ENCODE peak calls at places on chromosome 18, in five cellular contexts. One of them, this sample, is unnamed.

GRCh38 chr18:23257686-23258565 is 122.6 kb downstream of the CABLES1 start:
- DNase-seq in cardiac muscle cell: peak
- DNase-seq in heart right ventricle: no peak
- DNase-seq in AG10803: peak
- DNase-seq in fibroblast of the aortic adventitia: peak
- DNase-seq in this sample: no peak

GRCh38 chr18:46916551-46917107 is 678 bp downstream of the PIAS2 start:
- DNase-seq in heart right ventricle: peak
- DNase-seq in cardiac muscle cell: peak
- DNase-seq in AG10803: peak
- DNase-seq in fibroblast of the aortic adventitia: peak
- DNase-seq in this sample: no peak

GRCh38 chr18:7566587-7567486 is at the start of gene PTPRM:
- DNase-seq in AG10803: peak
- DNase-seq in heart right ventricle: peak
- DNase-seq in cardiac muscle cell: peak
- DNase-seq in fibroblast of the aortic adventitia: peak
- DNase-seq in this sample: no peak

GRCh38 chr18:60936101-60936500 is 397.1 kb upstream of the CDH20 start:
- DNase-seq in fibroblast of the aortic adventitia: peak
- DNase-seq in AG10803: no peak
- DNase-seq in heart right ventricle: no peak
- DNase-seq in cardiac muscle cell: peak
- DNase-seq in this sample: no peak

GRCh38 chr18:12003894-12004293 is 22.6 kb downstream of the IMPA2 start:
- DNase-seq in cardiac muscle cell: no peak
- DNase-seq in AG10803: no peak
- DNase-seq in fibroblast of the aortic adventitia: no peak
- DNase-seq in heart right ventricle: peak
- DNase-seq in this sample: no peak

GRCh38 chr18:27763936-27764335 is 413.0 kb downstream of the CDH2 start:
- DNase-seq in heart right ventricle: no peak
- DNase-seq in fibroblast of the aortic adventitia: no peak
- DNase-seq in cardiac muscle cell: no peak
- DNase-seq in AG10803: no peak
- DNase-seq in this sample: no peak

GRCh38 chr18:12376034-12376717 is 851 bp downstream of the AFG3L2 start:
- DNase-seq in cardiac muscle cell: peak
- DNase-seq in fibroblast of the aortic adventitia: peak
- DNase-seq in heart right ventricle: peak
- DNase-seq in AG10803: no peak
- DNase-seq in this sample: no peak

GRCh38 chr18:24413148-24413547 is 13.3 kb upstream of the IMPACT start:
- DNase-seq in heart right ventricle: no peak
- DNase-seq in cardiac muscle cell: peak
- DNase-seq in fibroblast of the aortic adventitia: peak
- DNase-seq in AG10803: peak
- DNase-seq in this sample: no peak

GRCh38 chr18:48004577-48004976 is 74.1 kb upstream of the SMAD2 start:
- DNase-seq in heart right ventricle: no peak
- DNase-seq in cardiac muscle cell: no peak
- DNase-seq in fibroblast of the aortic adventitia: no peak
- DNase-seq in AG10803: no peak
- DNase-seq in this sample: no peak

GRCh38 chr18:50944245-50944917 is 23.5 kb upstream of the ELAC1 start:
- DNase-seq in fibroblast of the aortic adventitia: no peak
- DNase-seq in heart right ventricle: no peak
- DNase-seq in AG10803: peak
- DNase-seq in cardiac muscle cell: peak
- DNase-seq in this sample: no peak

GRCh38 chr18:77321823-77322805 is 72.5 kb downstream of the GALR1 start:
- DNase-seq in fibroblast of the aortic adventitia: no peak
- DNase-seq in AG10803: no peak
- DNase-seq in heart right ventricle: no peak
- DNase-seq in cardiac muscle cell: no peak
- DNase-seq in this sample: no peak

GRCh38 chr18:46062781-46063180 is 9.3 kb downstream of the PSTPIP2 start:
- DNase-seq in cardiac muscle cell: no peak
- DNase-seq in fibroblast of the aortic adventitia: no peak
- DNase-seq in AG10803: no peak
- DNase-seq in heart right ventricle: no peak
- DNase-seq in this sample: no peak

GRCh38 chr18:62420513-62421209 is 95.6 kb downstream of the TNFRSF11A start:
- DNase-seq in heart right ventricle: no peak
- DNase-seq in AG10803: peak
- DNase-seq in cardiac muscle cell: peak
- DNase-seq in fibroblast of the aortic adventitia: peak
- DNase-seq in this sample: no peak

GRCh38 chr18:44502790-44503189 is 177.9 kb upstream of the SETBP1 start:
- DNase-seq in AG10803: no peak
- DNase-seq in cardiac muscle cell: no peak
- DNase-seq in heart right ventricle: no peak
- DNase-seq in fibroblast of the aortic adventitia: no peak
- DNase-seq in this sample: no peak

GRCh38 chr18:45252474-45252873 is 362.8 kb upstream of the SLC14A2 start:
- DNase-seq in fibroblast of the aortic adventitia: no peak
- DNase-seq in AG10803: no peak
- DNase-seq in cardiac muscle cell: no peak
- DNase-seq in heart right ventricle: no peak
- DNase-seq in this sample: no peak

GRCh38 chr18:63062246-63062645 is 257.3 kb downstream of the BCL2 start:
- DNase-seq in heart right ventricle: no peak
- DNase-seq in AG10803: peak
- DNase-seq in cardiac muscle cell: no peak
- DNase-seq in fibroblast of the aortic adventitia: no peak
- DNase-seq in this sample: no peak

GRCh38 chr18:56576826-56577573 is 61.4 kb downstream of the TXNL1 start:
- DNase-seq in fibroblast of the aortic adventitia: no peak
- DNase-seq in cardiac muscle cell: no peak
- DNase-seq in heart right ventricle: peak
- DNase-seq in AG10803: peak
- DNase-seq in this sample: no peak

GRCh38 chr18:10145523-10145922 is 231.7 kb downstream of the VAPA start:
- DNase-seq in AG10803: no peak
- DNase-seq in heart right ventricle: no peak
- DNase-seq in fibroblast of the aortic adventitia: no peak
- DNase-seq in cardiac muscle cell: no peak
- DNase-seq in this sample: no peak

GRCh38 chr18:61831071-61831470 is 61.7 kb downstream of the RNF152 start:
- DNase-seq in cardiac muscle cell: peak
- DNase-seq in heart right ventricle: no peak
- DNase-seq in AG10803: no peak
- DNase-seq in fibroblast of the aortic adventitia: peak
- DNase-seq in this sample: no peak

GRCh38 chr18:34929336-34929780 is 111.9 kb upstream of the MAPRE2 start:
- DNase-seq in cardiac muscle cell: peak
- DNase-seq in heart right ventricle: no peak
- DNase-seq in AG10803: peak
- DNase-seq in fibroblast of the aortic adventitia: peak
- DNase-seq in this sample: no peak

GRCh38 chr18:5972298-5972697 is 77.0 kb upstream of the TMEM200C start:
- DNase-seq in AG10803: no peak
- DNase-seq in fibroblast of the aortic adventitia: no peak
- DNase-seq in cardiac muscle cell: no peak
- DNase-seq in heart right ventricle: peak
- DNase-seq in this sample: no peak

GRCh38 chr18:12326711-12327460 is 18.8 kb downstream of the TUBB6 start:
- DNase-seq in fibroblast of the aortic adventitia: no peak
- DNase-seq in AG10803: no peak
- DNase-seq in cardiac muscle cell: no peak
- DNase-seq in heart right ventricle: no peak
- DNase-seq in this sample: no peak

GRCh38 chr18:68676913-68677312 is 38.0 kb downstream of the TMX3 start:
- DNase-seq in heart right ventricle: no peak
- DNase-seq in fibroblast of the aortic adventitia: peak
- DNase-seq in cardiac muscle cell: peak
- DNase-seq in AG10803: peak
- DNase-seq in this sample: no peak

GRCh38 chr18:666177-666576 is 8.7 kb downstream of the TYMS start:
- DNase-seq in AG10803: no peak
- DNase-seq in heart right ventricle: no peak
- DNase-seq in cardiac muscle cell: no peak
- DNase-seq in fibroblast of the aortic adventitia: no peak
- DNase-seq in this sample: no peak
- TF ChIP-seq CTCF in AG10803: no peak
- TF ChIP-seq CTCF in heart right ventricle: no peak
- TF ChIP-seq CTCF in cardiac muscle cell: peak
- TF ChIP-seq CTCF in fibroblast of the aortic adventitia: peak
- TF ChIP-seq CTCF in this sample: peak

GRCh38 chr18:59512025-59512710 is 153.1 kb upstream of the LMAN1 start:
- DNase-seq in cardiac muscle cell: no peak
- DNase-seq in fibroblast of the aortic adventitia: no peak
- DNase-seq in AG10803: no peak
- DNase-seq in heart right ventricle: no peak
- DNase-seq in this sample: no peak

GRCh38 chr18:59516356-59517155 is 157.5 kb upstream of the LMAN1 start:
- DNase-seq in cardiac muscle cell: peak
- DNase-seq in AG10803: peak
- DNase-seq in fibroblast of the aortic adventitia: peak
- DNase-seq in heart right ventricle: peak
- DNase-seq in this sample: no peak

GRCh38 chr18:59514193-59514592 is 155.1 kb upstream of the LMAN1 start:
- DNase-seq in cardiac muscle cell: peak
- DNase-seq in heart right ventricle: peak
- DNase-seq in fibroblast of the aortic adventitia: peak
- DNase-seq in AG10803: peak
- DNase-seq in this sample: peak

GRCh38 chr18:59517446-59518171 is 158.5 kb upstream of the LMAN1 start:
- DNase-seq in fibroblast of the aortic adventitia: peak
- DNase-seq in heart right ventricle: peak
- DNase-seq in cardiac muscle cell: peak
- DNase-seq in AG10803: no peak
- DNase-seq in this sample: no peak

GRCh38 chr18:59515147-59515546 is 156.1 kb upstream of the LMAN1 start:
- DNase-seq in AG10803: no peak
- DNase-seq in fibroblast of the aortic adventitia: no peak
- DNase-seq in cardiac muscle cell: no peak
- DNase-seq in heart right ventricle: no peak
- DNase-seq in this sample: no peak
- H3K4me3 ChIP-seq in AG10803: no peak
- H3K4me3 ChIP-seq in fibroblast of the aortic adventitia: no peak
- H3K4me3 ChIP-seq in cardiac muscle cell: no peak
- H3K4me3 ChIP-seq in heart right ventricle: no peak
- H3K4me3 ChIP-seq in this sample: no peak

GRCh38 chr18:3665780-3666525 is 216.0 kb downstream of the TGIF1 start:
- DNase-seq in AG10803: peak
- DNase-seq in cardiac muscle cell: peak
- DNase-seq in heart right ventricle: peak
- DNase-seq in fibroblast of the aortic adventitia: peak
- DNase-seq in this sample: peak

GRCh38 chr18:3664563-3665178 is 214.7 kb downstream of the TGIF1 start:
- DNase-seq in cardiac muscle cell: peak
- DNase-seq in heart right ventricle: no peak
- DNase-seq in fibroblast of the aortic adventitia: no peak
- DNase-seq in AG10803: no peak
- DNase-seq in this sample: no peak

GRCh38 chr18:3665187-3665586 is 215.2 kb downstream of the TGIF1 start:
- DNase-seq in heart right ventricle: no peak
- DNase-seq in fibroblast of the aortic adventitia: no peak
- DNase-seq in cardiac muscle cell: no peak
- DNase-seq in AG10803: no peak
- DNase-seq in this sample: no peak

GRCh38 chr18:3667255-3668137 is 217.5 kb downstream of the TGIF1 start:
- DNase-seq in heart right ventricle: no peak
- DNase-seq in cardiac muscle cell: no peak
- DNase-seq in AG10803: no peak
- DNase-seq in fibroblast of the aortic adventitia: no peak
- DNase-seq in this sample: no peak

DNA sequence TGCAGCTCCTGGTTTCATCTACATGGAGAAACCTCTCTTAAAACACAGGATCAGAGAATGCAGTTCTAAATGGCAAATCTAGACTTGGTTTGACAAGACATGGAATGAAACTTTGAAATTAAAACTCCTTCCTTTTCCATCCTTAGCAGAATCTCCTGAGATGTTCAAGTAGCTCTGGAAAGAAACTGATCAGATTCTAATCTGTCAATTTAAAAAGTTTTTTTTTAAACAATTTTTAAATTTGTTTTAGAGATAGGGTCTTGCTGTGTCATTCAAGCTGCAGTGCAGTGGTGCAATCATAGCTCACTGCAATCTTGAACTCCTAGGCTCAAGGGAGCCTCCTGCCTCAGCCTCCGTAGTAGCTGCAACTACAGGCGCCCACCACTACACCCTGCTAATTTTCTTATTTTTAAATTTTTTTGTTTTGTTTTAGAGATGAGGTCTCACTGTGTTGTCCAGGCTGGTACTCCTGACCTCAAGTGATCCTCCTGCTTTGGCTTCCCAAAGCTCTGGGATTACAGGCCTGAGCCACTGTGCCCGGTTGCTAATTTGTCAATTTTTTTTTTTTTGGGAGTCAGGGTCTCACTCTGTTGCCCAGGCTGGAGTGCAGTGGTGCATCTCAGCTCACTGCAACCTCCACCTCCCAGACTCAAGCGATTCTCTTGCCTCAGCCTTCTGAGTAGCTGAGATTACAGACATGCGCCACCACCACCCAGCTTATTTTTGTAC is 216.7 kb downstream of the TGIF1 start:
- DNase-seq in heart right ventricle: no peak
- DNase-seq in cardiac muscle cell: no peak
- DNase-seq in AG10803: no peak
- DNase-seq in fibroblast of the aortic adventitia: no peak
- DNase-seq in this sample: no peak
- TF ChIP-seq CTCF in heart right ventricle: no peak
- TF ChIP-seq CTCF in cardiac muscle cell: no peak
- TF ChIP-seq CTCF in AG10803: no peak
- TF ChIP-seq CTCF in fibroblast of the aortic adventitia: no peak
- TF ChIP-seq CTCF in this sample: no peak

GRCh38 chr18:74196220-74197119 is 48.1 kb downstream of the TIMM21 start:
- DNase-seq in heart right ventricle: peak
- DNase-seq in cardiac muscle cell: peak
- DNase-seq in fibroblast of the aortic adventitia: peak
- DNase-seq in AG10803: peak
- DNase-seq in this sample: no peak
- H3K4me3 ChIP-seq in heart right ventricle: no peak
- H3K4me3 ChIP-seq in cardiac muscle cell: no peak
- H3K4me3 ChIP-seq in fibroblast of the aortic adventitia: peak
- H3K4me3 ChIP-seq in AG10803: no peak
- H3K4me3 ChIP-seq in this sample: peak

DNA sequence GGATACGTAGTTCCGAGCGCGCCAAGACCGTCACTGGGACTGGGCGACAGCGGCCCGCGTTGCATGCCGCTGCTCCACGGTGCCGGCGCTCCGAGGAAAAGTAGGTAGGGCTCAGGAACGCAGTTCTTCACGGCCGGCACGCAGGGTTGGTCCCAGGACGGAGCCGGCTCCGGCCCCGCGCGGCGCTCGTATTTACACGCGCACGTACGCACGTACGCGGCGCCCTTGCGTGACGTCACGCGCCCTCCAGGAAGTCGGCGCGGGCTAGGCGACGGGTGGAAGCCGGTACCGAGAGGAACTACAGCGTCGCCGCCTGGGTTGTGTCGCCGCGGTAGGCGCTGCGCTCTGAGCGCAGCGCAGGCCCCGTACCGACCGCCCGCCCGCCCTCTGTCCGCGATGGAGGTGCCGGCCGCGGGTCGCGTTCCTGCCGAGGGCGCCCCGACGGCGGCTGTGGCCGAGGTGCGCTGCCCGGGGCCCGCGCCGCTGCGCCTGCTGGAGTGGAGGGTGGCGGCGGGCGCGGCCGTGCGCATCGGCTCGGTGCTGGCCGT is at the start of gene CTDP1:
- DNase-seq in fibroblast of the aortic adventitia: peak
- DNase-seq in AG10803: peak
- DNase-seq in cardiac muscle cell: peak
- DNase-seq in heart right ventricle: peak
- DNase-seq in this sample: no peak
- TF ChIP-seq CTCF in fibroblast of the aortic adventitia: no peak
- TF ChIP-seq CTCF in AG10803: no peak
- TF ChIP-seq CTCF in cardiac muscle cell: no peak
- TF ChIP-seq CTCF in heart right ventricle: no peak
- TF ChIP-seq CTCF in this sample: no peak

This sample was measured in AG04449.